ENCODE peak calls at places on chromosome 7, in seven cellular contexts. D is activated gamma-delta T cell treated with Interleukin-2 at 50 U/mL for 16 hours; C is activated CD8-positive, alpha-beta memory T cell treated with anti-CD3 and anti-CD28 coated beads for 4 hours; R is AG08395; T is Daoy; G is activated CD4-positive, alpha-beta T cell treated with anti-CD3 and anti-CD28 coated beads, Interleukin-2, amount 50 U/mL, for 48 hours; Y is activated T-helper 1 cell treated with anti-CD3 and anti-CD28 coated beads, Interleukin-12 subunit alpha, Interleukin-12 subunit beta, Interleukin-2, Interleukin-4 antibody, amounts not matched to agents 30 ng/mL and 10 ng/mL and 1 ng/mL, durations not matched to agents 14 hours and 24 hours and 36 hours. U is an unnamed sample.

GRCh38 chr7:101795461-101795860 is 22.0 kb upstream of the CUX1 start:
- DNase-seq in D (no peak), C (no peak), R (no peak), T (no peak), G (no peak), Y (no peak), U (no peak)

GRCh38 chr7:22854158-22855048 is 31.8 kb upstream of the TOMM7 start:
- DNase-seq in D (peak), C (peak), R (peak), T (peak), G (peak), Y (peak), U (peak)

GRCh38 chr7:134766779-134767566 is 12.5 kb upstream of the CALD1 start:
- DNase-seq in D (no peak), C (no peak), R (no peak), T (no peak), G (no peak), Y (no peak), U (peak)

GRCh38 chr7:74343281-74344127 is 54.3 kb downstream of the CLIP2 start:
- DNase-seq in D (no peak), C (no peak), R (peak), T (peak), G (peak), Y (no peak), U (peak)

GRCh38 chr7:24963218-24963617 is 16.8 kb downstream of the OSBPL3 start:
- DNase-seq in D (peak), C (peak), R (peak), T (peak), G (peak), Y (no peak), U (peak)

GRCh38 chr7:68865351-68865885 is 732.9 kb upstream of the AUTS2 start:
- DNase-seq in D (no peak), C (no peak), R (no peak), T (no peak), G (no peak), Y (no peak), U (no peak)

GRCh38 chr7:101166909-101167644 is 1.7 kb upstream of the VGF start:
- DNase-seq in D (no peak), C (no peak), R (no peak), T (peak), G (no peak), Y (no peak), U (no peak)

GRCh38 chr7:146096994-146097393 is 19.6 kb upstream of the CNTNAP2 start:
- DNase-seq in D (no peak), C (no peak), R (no peak), T (no peak), G (no peak), Y (no peak), U (no peak)

GRCh38 chr7:20596653-20597052 is 18.8 kb upstream of the ABCB5 start:
- DNase-seq in D (no peak), C (no peak), R (peak), T (peak), G (no peak), Y (no peak), U (peak)

GRCh38 chr7:101112233-101112632 is 14.7 kb upstream of the SERPINE1 start:
- DNase-seq in D (no peak), C (no peak), R (no peak), T (no peak), G (no peak), Y (no peak), U (peak)

GRCh38 chr7:118094044-118094443 is 89.9 kb upstream of the LSM8 start:
- DNase-seq in D (no peak), C (no peak), R (no peak), T (no peak), G (no peak), Y (no peak), U (no peak)

GRCh38 chr7:38796636-38797501 is 112.1 kb downstream of the VPS41 start:
- DNase-seq in D (peak), C (peak), R (peak), T (peak), G (peak), Y (peak), U (peak)

GRCh38 chr7:158257516-158258410 is 329.9 kb downstream of the PTPRN2 start:
- DNase-seq in D (no peak), C (no peak), R (no peak), T (no peak), G (no peak), Y (no peak), U (no peak)

GRCh38 chr7:74306737-74307469 is 17.7 kb downstream of the CLIP2 start:
- DNase-seq in D (peak), C (no peak), R (peak), T (peak), G (peak), Y (no peak), U (peak)

GRCh38 chr7:149670288-149670687 is 103.1 kb downstream of the ZNF467 start:
- DNase-seq in D (no peak), C (no peak), R (peak), T (peak), G (no peak), Y (no peak), U (peak)

GRCh38 chr7:70728873-70729552 is 402.9 kb upstream of the GALNT17 start:
- DNase-seq in D (no peak), C (no peak), R (no peak), T (peak), G (no peak), Y (no peak), U (no peak)

GRCh38 chr7:23334482-23335056 is 35.4 kb downstream of the MALSU1 start:
- DNase-seq in D (no peak), C (no peak), R (peak), T (peak), G (no peak), Y (no peak), U (peak)

GRCh38 chr7:127107601-127108007 is 145.1 kb downstream of the GRM8 start:
- DNase-seq in D (peak), C (no peak), R (peak), T (peak), G (peak), Y (peak), U (peak)

GRCh38 chr7:25846722-25847121 is 305.3 kb upstream of the NFE2L3 start:
- DNase-seq in D (no peak), C (no peak), R (peak), T (peak), G (no peak), Y (no peak), U (peak)

GRCh38 chr7:70660154-70660818 is 471.7 kb upstream of the GALNT17 start:
- DNase-seq in D (peak), C (peak), R (no peak), T (no peak), G (no peak), Y (peak), U (no peak)

GRCh38 chr7:7639847-7640220 is 718 bp upstream of the UMAD1 start:
- DNase-seq in D (no peak), C (peak), R (peak), T (peak), G (peak), Y (peak), U (peak)

GRCh38 chr7:4882742-4883351 is 669 bp downstream of the RADIL start:
- DNase-seq in D (no peak), C (no peak), R (no peak), T (no peak), G (peak), Y (no peak), U (peak)

GRCh38 chr7:26681819-26682418 is 182.5 kb downstream of the SKAP2 start:
- DNase-seq in D (no peak), C (no peak), R (peak), T (peak), G (no peak), Y (no peak), U (peak)

GRCh38 chr7:45978010-45978681 is 57.1 kb upstream of the IGFBP3 start:
- DNase-seq in D (no peak), C (no peak), R (peak), T (peak), G (peak), Y (no peak), U (peak)

GRCh38 chr7:47636111-47636692 is 54.3 kb upstream of the TNS3 start:
- DNase-seq in D (no peak), C (no peak), R (no peak), T (peak), G (no peak), Y (no peak), U (no peak)

GRCh38 chr7:85090138-85090537 is 96.7 kb downstream of the SEMA3D start:
- DNase-seq in D (no peak), C (no peak), R (no peak), T (no peak), G (no peak), Y (no peak), U (no peak)